ENCODE peak calls at places on chromosomes 1 and 21, in four cellular contexts. One of them, this sample, is unnamed.

GRCh38 chr1:3558036-3558726 is 53.1 kb downstream of the MEGF6 start:
- DNase-seq in IMR-90: no peak
- DNase-seq in upper lobe of right lung: no peak
- DNase-seq in mammary epithelial cell: no peak
- DNase-seq in this sample: no peak

GRCh38 chr1:201597551-201598230 is 58.8 kb downstream of the NAV1 start:
- DNase-seq in IMR-90: no peak
- DNase-seq in upper lobe of right lung: peak
- DNase-seq in mammary epithelial cell: no peak
- DNase-seq in this sample: peak

GRCh38 chr1:64309468-64309867 is 106.0 kb downstream of the UBE2U start:
- DNase-seq in IMR-90: no peak
- DNase-seq in upper lobe of right lung: no peak
- DNase-seq in mammary epithelial cell: no peak
- DNase-seq in this sample: no peak

GRCh38 chr1:228544021-228544850 is 57.1 kb downstream of the RNF187 start:
- DNase-seq in IMR-90: no peak
- DNase-seq in upper lobe of right lung: peak
- DNase-seq in mammary epithelial cell: peak
- DNase-seq in this sample: no peak

GRCh38 chr1:94607398-94607797 is 65.8 kb upstream of the F3 start:
- DNase-seq in IMR-90: no peak
- DNase-seq in upper lobe of right lung: no peak
- DNase-seq in mammary epithelial cell: peak
- DNase-seq in this sample: no peak

GRCh38 chr1:29324771-29325351 is 88.5 kb downstream of the PTPRU start:
- DNase-seq in IMR-90: no peak
- DNase-seq in upper lobe of right lung: peak
- DNase-seq in mammary epithelial cell: no peak
- DNase-seq in this sample: no peak

GRCh38 chr1:192657760-192658159 is 21.8 kb downstream of the RGS13 start:
- DNase-seq in IMR-90: no peak
- DNase-seq in upper lobe of right lung: no peak
- DNase-seq in mammary epithelial cell: no peak
- DNase-seq in this sample: no peak

GRCh38 chr21:28294046-28294445 is 698.6 kb downstream of the LTN1 start:
- DNase-seq in IMR-90: peak
- DNase-seq in upper lobe of right lung: no peak
- DNase-seq in mammary epithelial cell: peak
- DNase-seq in this sample: no peak